ENCODE peak calls at places on chromosomes 7 and 10, in six cellular contexts. Q is neural progenitor cell, C is sigmoid colon, B is upper lobe of right lung, S is fibroblast of pulmonary artery, R is breast epithelium. N is an unnamed sample.

GRCh38 chr10:44949127-44949802 is 10.3 kb upstream of the RASSF4 start:
- DNase-seq in Q (no peak), C (no peak), B (no peak), S (no peak), R (no peak), N (no peak)

GRCh38 chr10:70582793-70583700 is 19.5 kb downstream of the PRF1 start:
- DNase-seq in Q (no peak), C (peak), B (peak), S (no peak), R (no peak), N (no peak)

GRCh38 chr10:90920986-90921643 is at the start of gene ANKRD1:
- DNase-seq in Q (peak), C (no peak), B (no peak), S (peak), R (no peak), N (peak)

GRCh38 chr10:79003183-79004100 is 65.3 kb upstream of the ZMIZ1 start:
- DNase-seq in Q (no peak), C (no peak), B (no peak), S (no peak), R (no peak), N (no peak)

GRCh38 chr7:123348700-123349099 is 148.9 kb upstream of the SLC13A1 start:
- DNase-seq in Q (no peak), C (no peak), B (no peak), S (no peak), R (no peak), N (no peak)

GRCh38 chr10:129033354-129033729 is 433.7 kb upstream of the MGMT start:
- DNase-seq in Q (no peak), C (no peak), B (no peak), S (no peak), R (no peak), N (no peak)

GRCh38 chr7:46996972-46997371 is 584.9 kb downstream of the TNS3 start:
- DNase-seq in Q (no peak), C (no peak), B (no peak), S (no peak), R (no peak), N (no peak)

GRCh38 chr7:18402488-18403183 is 92.9 kb upstream of the HDAC9 start:
- DNase-seq in Q (no peak), C (no peak), B (no peak), S (peak), R (no peak), N (peak)

GRCh38 chr10:60734226-60734625 is 44.1 kb upstream of the CDK1 start:
- DNase-seq in Q (no peak), C (no peak), B (no peak), S (no peak), R (no peak), N (no peak)

GRCh38 chr7:154299736-154300135 is 247.5 kb downstream of the DPP6 start:
- DNase-seq in Q (no peak), C (no peak), B (no peak), S (no peak), R (no peak), N (no peak)

GRCh38 chr10:34985146-34985545 is 105.0 kb downstream of the CUL2 start:
- DNase-seq in Q (no peak), C (no peak), B (no peak), S (no peak), R (no peak), N (no peak)

GRCh38 chr7:40299097-40299496 is 164.3 kb downstream of the SUGCT start:
- DNase-seq in Q (no peak), C (no peak), B (no peak), S (peak), R (no peak), N (peak)

GRCh38 chr10:36647540-36647939 is 477.9 kb upstream of the ANKRD30A start:
- DNase-seq in Q (no peak), C (no peak), B (no peak), S (no peak), R (no peak), N (no peak)

DNA sequence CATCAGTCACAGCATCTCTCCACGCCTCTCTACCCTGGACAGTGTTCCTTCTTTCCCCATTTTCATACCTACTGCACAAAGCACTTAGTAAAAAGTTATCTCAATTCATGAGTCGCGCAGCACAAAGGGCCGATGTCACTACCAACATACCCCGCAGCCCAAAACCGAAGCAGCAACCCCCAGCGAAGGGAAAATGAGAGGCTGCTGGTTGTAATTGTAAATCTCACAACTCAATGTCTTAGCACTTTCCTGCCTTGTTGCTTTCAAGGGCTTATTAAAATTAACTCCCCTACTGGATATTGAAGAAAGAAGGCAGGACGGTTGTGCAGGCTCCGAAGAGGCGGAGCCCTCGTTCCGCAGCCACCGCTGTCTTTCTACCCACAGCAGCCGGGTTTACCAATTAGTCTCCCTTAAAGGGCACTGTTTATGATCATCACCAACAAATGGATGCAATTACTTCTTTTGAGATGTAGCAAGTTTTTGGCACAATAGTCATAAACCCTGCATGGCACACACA is 6.5 kb downstream of the DIP2C start:
- DNase-seq in Q (no peak), C (no peak), B (no peak), S (no peak), R (no peak), N (no peak)
- H3K4me3 ChIP-seq in Q (no peak), C (peak), B (no peak), S (no peak), R (peak), N (no peak)

GRCh38 chr7:27116521-27116946 is 14.0 kb downstream of the HOXA4 start:
- DNase-seq in Q (no peak), C (no peak), B (no peak), S (no peak), R (no peak), N (no peak)

GRCh38 chr7:27116962-27117686 is 13.4 kb downstream of the HOXA4 start:
- DNase-seq in Q (no peak), C (peak), B (no peak), S (no peak), R (no peak), N (no peak)

GRCh38 chr7:27117687-27118491 is 12.7 kb downstream of the HOXA4 start:
- DNase-seq in Q (no peak), C (peak), B (no peak), S (peak), R (no peak), N (no peak)

GRCh38 chr7:27119412-27119911 is 11.1 kb downstream of the HOXA4 start:
- DNase-seq in Q (no peak), C (no peak), B (no peak), S (no peak), R (no peak), N (no peak)

GRCh38 chr7:27118580-27118979 is 12.0 kb downstream of the HOXA4 start:
- DNase-seq in Q (no peak), C (no peak), B (no peak), S (no peak), R (no peak), N (no peak)
- H3K4me3 ChIP-seq in Q (no peak), C (peak), B (peak), S (no peak), R (peak), N (no peak)

GRCh38 chr7:20785211-20786048 is 1.3 kb downstream of the SP8 start:
- DNase-seq in Q (peak), C (no peak), B (no peak), S (no peak), R (no peak), N (no peak)

GRCh38 chr7:20786779-20787651 is at the start of gene SP8:
- DNase-seq in Q (peak), C (no peak), B (no peak), S (no peak), R (no peak), N (peak)

GRCh38 chr7:20786421-20786778 is 286 bp downstream of the SP8 start:
- DNase-seq in Q (peak), C (no peak), B (no peak), S (no peak), R (no peak), N (no peak)

GRCh38 chr7:20786049-20786412 is 655 bp downstream of the SP8 start:
- DNase-seq in Q (no peak), C (no peak), B (no peak), S (no peak), R (no peak), N (no peak)

DNA sequence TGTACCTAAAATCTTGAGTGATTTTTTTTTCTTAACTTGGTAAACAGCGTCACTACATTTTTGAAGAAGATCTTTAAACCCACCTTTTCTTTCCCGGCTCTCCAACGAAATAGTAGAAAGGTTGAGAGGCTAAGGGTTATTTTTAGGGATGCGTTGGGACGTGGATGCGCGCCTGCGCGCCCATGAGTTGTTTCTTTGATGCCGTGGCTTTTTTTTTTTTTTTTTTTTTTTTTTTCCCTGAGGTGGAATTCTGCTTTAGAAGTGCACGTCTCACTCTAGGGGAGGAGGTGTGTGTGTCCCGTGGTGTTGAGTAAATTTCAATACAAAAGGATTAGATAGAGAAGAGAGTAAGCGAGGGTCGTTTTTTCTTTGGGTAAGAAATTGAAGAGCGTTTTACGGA is 972 bp upstream of the SP8 start:
- DNase-seq in Q (peak), C (no peak), B (no peak), S (no peak), R (no peak), N (no peak)
- H3K4me3 ChIP-seq in Q (peak), C (no peak), B (no peak), S (no peak), R (no peak), N (no peak)

DNA sequence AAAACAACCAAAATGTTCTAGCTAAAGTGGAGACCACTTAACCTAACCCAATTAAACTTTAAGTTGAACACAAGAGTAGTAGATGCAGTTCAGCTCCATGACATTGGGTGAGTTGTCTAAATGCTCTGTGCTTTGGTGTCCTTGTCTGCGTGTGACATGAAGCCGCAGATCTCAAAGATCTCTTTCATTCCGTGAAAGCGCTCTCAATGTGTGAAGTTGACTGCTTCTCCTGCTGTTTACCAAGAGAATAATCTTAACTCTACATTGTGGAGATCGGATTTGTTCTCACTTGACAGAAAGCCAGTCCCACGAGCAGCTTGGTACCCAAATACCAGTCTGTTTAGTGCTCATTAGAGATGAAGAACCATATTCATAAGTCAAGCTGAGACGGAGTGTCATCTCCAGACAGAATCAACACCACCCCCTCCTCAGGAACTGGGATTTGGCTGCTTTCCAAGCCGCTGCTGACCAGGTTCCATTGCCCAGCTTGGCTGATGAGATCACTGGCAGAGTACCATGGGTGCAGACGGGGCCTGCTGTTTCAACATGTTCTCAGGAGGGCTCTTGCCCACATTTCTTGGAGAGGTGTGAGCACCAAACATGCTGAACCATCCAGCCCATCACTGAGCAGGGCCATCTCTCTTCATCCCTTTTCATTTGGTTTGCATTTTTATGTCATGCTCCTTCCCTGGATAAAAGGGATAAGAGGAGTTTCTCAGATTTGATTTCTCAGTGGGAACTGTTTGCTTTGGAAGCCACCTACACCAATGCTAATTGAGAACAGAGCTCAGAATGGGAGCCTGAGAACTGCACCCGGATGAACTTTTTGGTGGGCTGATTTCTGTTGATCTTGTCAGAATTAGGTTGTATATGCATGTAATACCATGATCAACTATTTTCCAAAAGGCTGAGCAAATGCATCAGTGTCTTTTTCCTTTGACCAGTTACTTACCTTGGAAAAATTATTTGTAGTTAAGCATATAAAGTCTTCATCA is 95.8 kb upstream of the AGBL3 start:
- DNase-seq in Q (no peak), C (peak), B (no peak), S (peak), R (no peak), N (peak)
- H3K4me3 ChIP-seq in Q (peak), C (peak), B (peak), S (peak), R (peak), N (peak)

N was measured in bronchial epithelial cell.